ENCODE peak calls at places on chromosomes 12 and 14, in four cellular contexts. H, F, M and Y are unnamed samples.
A peak's percentile ranks its signal among the peaks of the same experiment; 100 is the strongest.

GRCh38 chr14:20177433-20177974 is 13.2 kb upstream of the OR11G2 start:
- DNase-seq in H (no peak), F (no peak), M (no peak), Y (no peak)

GRCh38 chr12:47808574-47809380 is 10.9 kb downstream of the HDAC7 start:
- DNase-seq in H (no peak), F (no peak), M (no peak), Y (no peak)

GRCh38 chr12:129276408-129277042 is 423.2 kb downstream of the GLT1D1 start:
- DNase-seq in H (no peak), F (no peak), M (no peak), Y (no peak)

GRCh38 chr12:13368971-13369370 is 172.4 kb downstream of the EMP1 start:
- DNase-seq in H (no peak), F (no peak), M (no peak), Y (peak; percentile 85)

GRCh38 chr12:49642370-49642802 is 19.0 kb downstream of the PRPF40B start:
- DNase-seq in H (no peak), F (peak; percentile 86), M (no peak), Y (no peak)

GRCh38 chr12:34603382-34604035 is 581.2 kb downstream of the ALG10 start:
- DNase-seq in H (peak; percentile 0), F (no peak), M (no peak), Y (no peak)

GRCh38 chr14:53537421-53538315 is 384.5 kb upstream of the DDHD1 start:
- DNase-seq in H (no peak), F (no peak), M (no peak), Y (no peak)

GRCh38 chr12:42794811-42795210 is 205.3 kb upstream of the PRICKLE1 start:
- DNase-seq in H (no peak), F (no peak), M (no peak), Y (no peak)

GRCh38 chr12:111598637-111599458 is at the start of gene ATXN2:
- DNase-seq in H (peak; percentile 76), F (no peak), M (no peak), Y (no peak)

GRCh38 chr12:94140556-94140955 is 7.8 kb upstream of the PLXNC1 start:
- DNase-seq in H (no peak), F (peak; percentile 32), M (no peak), Y (no peak)

GRCh38 chr12:44385964-44386363 is 490.2 kb downstream of the NELL2 start:
- DNase-seq in H (no peak), F (no peak), M (no peak), Y (no peak)

GRCh38 chr12:27812502-27812901 is 32.5 kb upstream of the MANSC4 start:
- DNase-seq in H (no peak), F (no peak), M (no peak), Y (no peak)

GRCh38 chr12:124968656-124969055 is 20.3 kb downstream of the DHX37 start:
- DNase-seq in H (no peak), F (no peak), M (no peak), Y (no peak)

GRCh38 chr14:33754264-33754663 is 196.6 kb downstream of the EGLN3 start:
- DNase-seq in H (no peak), F (no peak), M (no peak), Y (peak; percentile 48)

GRCh38 chr12:47986832-47987231 is 17.4 kb downstream of the COL2A1 start:
- DNase-seq in H (no peak), F (no peak), M (no peak), Y (no peak)

GRCh38 chr12:111180830-111181726 is 187.8 kb downstream of the PHETA1 start:
- DNase-seq in H (peak; percentile 69), F (no peak), M (no peak), Y (no peak)

GRCh38 chr14:29536886-29537511 is 390.6 kb downstream of the PRKD1 start:
- DNase-seq in H (no peak), F (peak; percentile 25), M (no peak), Y (no peak)

GRCh38 chr14:37598085-37598972 is 2.9 kb downstream of the TTC6 start:
- DNase-seq in H (no peak), F (no peak), M (no peak), Y (no peak)

GRCh38 chr12:42779186-42779859 is 189.8 kb upstream of the PRICKLE1 start:
- DNase-seq in H (no peak), F (no peak), M (no peak), Y (no peak)

GRCh38 chr12:114834621-114835020 is 150.6 kb upstream of the TBX3 start:
- DNase-seq in H (no peak), F (no peak), M (no peak), Y (no peak)

GRCh38 chr12:125185740-125186470 is 120.7 kb downstream of the AACS start:
- DNase-seq in H (peak; percentile 82), F (peak; percentile 53), M (no peak), Y (no peak)

GRCh38 chr12:50924439-50925341 is 27.7 kb upstream of the HIGD1C start:
- DNase-seq in H (peak; percentile 67), F (peak; percentile 89), M (peak; percentile 76), Y (peak; percentile 59)

GRCh38 chr12:67697981-67698380 is 49.4 kb downstream of the DYRK2 start:
- DNase-seq in H (no peak), F (no peak), M (no peak), Y (no peak)

GRCh38 chr12:66929121-66929520 is 250.2 kb upstream of the GRIP1 start:
- DNase-seq in H (no peak), F (no peak), M (no peak), Y (no peak)

GRCh38 chr14:67573268-67574010 is 26.6 kb downstream of the PIGH start:
- DNase-seq in H (no peak), F (no peak), M (no peak), Y (no peak)

GRCh38 chr12:120101182-120101581 is 15.4 kb downstream of the RAB35 start:
- DNase-seq in H (no peak), F (no peak), M (no peak), Y (no peak)

GRCh38 chr12:96445743-96446655 is 43.4 kb upstream of the CFAP54 start:
- DNase-seq in H (no peak), F (no peak), M (peak; percentile 53), Y (no peak)

GRCh38 chr14:104149617-104150141 is 11.3 kb downstream of the KIF26A start:
- DNase-seq in H (peak; percentile 84), F (no peak), M (no peak), Y (no peak)

DNA sequence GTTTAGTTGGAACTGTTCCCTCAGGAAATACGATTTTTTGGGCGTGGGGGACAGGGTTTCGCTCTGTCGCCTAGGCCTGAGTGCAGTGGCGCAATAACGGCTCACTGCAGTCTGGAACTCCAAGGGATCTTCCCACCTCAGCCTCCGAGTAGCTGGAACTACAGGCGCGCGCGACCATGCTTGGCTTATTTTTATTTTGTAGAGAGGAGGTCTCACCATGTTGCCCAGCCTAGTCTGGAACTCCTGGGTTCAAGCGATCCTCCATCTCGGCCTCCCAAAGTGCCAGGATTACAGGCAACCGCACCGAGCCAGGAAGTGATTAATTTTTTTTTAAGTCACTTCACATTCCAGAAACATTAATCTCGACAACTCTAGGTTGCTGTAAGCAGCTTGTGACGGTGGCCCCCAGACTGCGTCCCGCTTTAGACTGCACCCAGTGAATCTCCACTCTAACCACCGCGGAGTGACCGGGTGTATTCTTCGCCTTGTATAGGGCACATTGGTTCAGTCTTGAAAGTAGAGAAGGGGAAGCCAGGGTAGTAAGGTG is 825 bp upstream of the MIS18BP1 start:
- DNase-seq in H (no peak), F (no peak), M (no peak), Y (no peak)
- TF ChIP-seq SUZ12 in H (no peak), F (no peak), M (no peak), Y (no peak)

GRCh38 chr12:105331805-105332251 is 1.3 kb downstream of the C12orf75 start:
- DNase-seq in H (no peak), F (peak; percentile 32), M (no peak), Y (peak; percentile 28)

GRCh38 chr12:105332925-105333324 is 2.4 kb downstream of the C12orf75 start:
- DNase-seq in H (no peak), F (no peak), M (no peak), Y (no peak)

GRCh38 chr12:105329926-105330282 is 587 bp upstream of the C12orf75 start:
- DNase-seq in H (no peak), F (no peak), M (no peak), Y (no peak)

GRCh38 chr12:105330283-105330937 is at the start of gene C12orf75:
- DNase-seq in H (peak; percentile 87), F (peak; percentile 67), M (peak; percentile 77), Y (peak; percentile 49)

GRCh38 chr12:105330938-105331804 is 680 bp downstream of the C12orf75 start:
- DNase-seq in H (peak; percentile 28), F (no peak), M (no peak), Y (no peak)
- TF ChIP-seq SUZ12 in H (no peak), F (no peak), M (no peak), Y (no peak)

GRCh38 chr12:77834618-77835017 is 3.9 kb downstream of the NAV3 start:
- DNase-seq in H (no peak), F (no peak), M (no peak), Y (no peak)

GRCh38 chr12:77833329-77833728 is 2.6 kb downstream of the NAV3 start:
- DNase-seq in H (no peak), F (no peak), M (no peak), Y (no peak)

GRCh38 chr12:77830952-77831351 is 258 bp downstream of the NAV3 start:
- DNase-seq in H (no peak), F (no peak), M (no peak), Y (no peak)

GRCh38 chr12:77835982-77836381 is 5.3 kb downstream of the NAV3 start:
- DNase-seq in H (no peak), F (no peak), M (no peak), Y (no peak)

DNA sequence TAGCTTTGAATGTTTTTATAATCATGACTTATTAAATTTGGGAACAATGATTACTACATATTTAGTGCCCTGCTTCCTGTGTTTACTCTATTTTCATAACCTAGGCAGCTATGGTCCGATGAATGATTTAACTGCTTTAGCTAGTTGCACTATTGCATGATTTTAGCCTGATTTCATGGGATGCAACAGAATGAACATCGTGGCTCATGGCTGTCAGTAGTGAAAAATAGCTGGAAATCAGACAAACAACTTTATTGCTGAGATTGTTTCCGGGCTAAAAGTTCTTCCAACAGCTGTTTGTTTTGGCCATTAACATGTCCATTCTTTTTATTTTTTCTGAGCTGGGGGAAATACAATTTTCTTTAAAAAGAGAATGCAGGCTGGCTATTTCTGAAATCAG is at the start of gene NAV3:
- DNase-seq in H (no peak), F (no peak), M (no peak), Y (no peak)
- TF ChIP-seq SUZ12 in H (no peak), F (no peak), M (no peak), Y (no peak)

DNA sequence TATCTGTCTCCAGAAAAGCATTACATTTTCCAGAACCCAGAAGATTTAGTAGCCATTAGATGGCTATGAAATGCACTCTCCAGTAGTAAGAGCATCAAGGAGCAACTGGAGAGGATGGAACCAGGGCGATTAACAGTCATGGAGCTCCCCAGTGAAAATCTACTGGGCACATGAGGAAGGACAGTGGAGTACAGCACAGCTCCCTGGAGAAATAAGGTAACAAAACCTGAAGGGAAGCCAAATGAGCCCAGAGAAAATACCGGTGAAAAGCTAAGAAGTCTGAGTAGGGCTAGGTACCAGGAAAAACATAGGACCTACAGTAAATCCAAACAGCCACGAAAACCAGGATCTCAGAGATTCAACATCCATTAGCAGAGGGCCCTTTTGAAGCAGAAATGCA is 21.6 kb downstream of the SOX5 start:
- DNase-seq in H (no peak), F (no peak), M (no peak), Y (no peak)
- TF ChIP-seq SUZ12 in H (no peak), F (no peak), M (no peak), Y (no peak)